ENCODE peak calls at places on chromosomes 3 and 15, in five cellular contexts. U is HTR-8/SVneo, I is germinal center, V is NCI-H1105, T is AG08395. G is an unnamed sample.

GRCh38 chr15:63043391-63044076 is 987 bp downstream of the TPM1 start:
- DNase-seq in T (no peak), I (peak; percentile 56), U (no peak), V (peak; percentile 9), G (no peak)

GRCh38 chr3:195556390-195556789 is 13.3 kb upstream of the PPP1R2 start:
- DNase-seq in I (no peak), V (no peak), U (no peak), T (no peak), G (no peak)

GRCh38 chr15:63133786-63134185 is 12.1 kb downstream of the LACTB start:
- DNase-seq in V (no peak), U (no peak), T (peak; percentile 30), I (no peak), G (peak; percentile 29)

GRCh38 chr3:182787302-182788036 is 5.8 kb upstream of the ATP11B start:
- DNase-seq in T (no peak), U (no peak), I (no peak), V (no peak), G (no peak)

GRCh38 chr15:74406992-74407705 is 26.6 kb downstream of the SEMA7A start:
- DNase-seq in I (no peak), U (peak; percentile 78), T (peak; percentile 98), V (no peak), G (peak; percentile 20)

GRCh38 chr3:61875073-61875472 is 313.7 kb downstream of the PTPRG start:
- DNase-seq in I (no peak), V (no peak), T (no peak), U (no peak), G (no peak)

GRCh38 chr3:100265016-100265415 is 4.2 kb downstream of the TBC1D23 start:
- DNase-seq in T (no peak), U (no peak), V (no peak), I (no peak), G (no peak)

GRCh38 chr3:136982520-136983138 is 24.8 kb downstream of the IL20RB start:
- DNase-seq in T (no peak), I (no peak), U (no peak), V (no peak), G (no peak)

GRCh38 chr15:100206643-100207042 is 135.1 kb downstream of the ADAMTS17 start:
- DNase-seq in V (no peak), U (no peak), I (no peak), T (no peak), G (no peak)

GRCh38 chr15:78638658-78639314 is 2.2 kb downstream of the CHRNB4 start:
- DNase-seq in T (peak; percentile 45), V (peak; percentile 65), I (peak; percentile 65), U (peak; percentile 69), G (peak; percentile 32)

GRCh38 chr3:194310060-194310481 is 41.1 kb downstream of the CPN2 start:
- DNase-seq in V (no peak), I (no peak), T (no peak), U (no peak), G (no peak)

GRCh38 chr15:84749111-84749991 is 959 bp downstream of the ZNF592 start:
- DNase-seq in T (no peak), U (no peak), V (no peak), I (peak; percentile 30), G (no peak)

GRCh38 chr3:136954980-136955780 is 2.6 kb upstream of the IL20RB start:
- DNase-seq in V (no peak), U (no peak), I (no peak), T (no peak), G (no peak)

GRCh38 chr3:69086133-69086722 is 1.5 kb downstream of the ARL6IP5 start:
- DNase-seq in U (peak; percentile 57), V (peak; percentile 65), I (no peak), T (peak; percentile 65), G (peak; percentile 80)